ENCODE peak calls at places on chromosomes 5 and 9, in five cellular contexts. E is NCI-H187; D is mammary epithelial cell; A is activated CD4-positive, CD25-positive, alpha-beta regulatory T cell; I is foreskin fibroblast. O is an unnamed sample.

GRCh38 chr5:176778921-176779465 is 31.4 kb upstream of the UNC5A start:
- DNase-seq in E (no peak), I (no peak), D (no peak), A (no peak), O (no peak)

GRCh38 chr9:37200572-37201005 is 80.2 kb downstream of the ZCCHC7 start:
- DNase-seq in E (no peak), D (peak; percentile 74), A (no peak), I (peak; percentile 56), O (peak; percentile 47)

GRCh38 chr5:79190235-79190529 is 45.7 kb upstream of the JMY start:
- DNase-seq in I (no peak), A (no peak), E (no peak), D (no peak), O (no peak)

GRCh38 chr5:41148448-41148847 is 64.9 kb downstream of the C6 start:
- DNase-seq in D (no peak), I (no peak), A (no peak), E (no peak), O (no peak)

GRCh38 chr5:66519626-66520025 is 76.6 kb upstream of the MAST4 start:
- DNase-seq in I (no peak), A (no peak), D (peak; percentile 12), E (no peak), O (no peak)

GRCh38 chr5:127944125-127944524 is 139.4 kb upstream of the SLC12A2 start:
- DNase-seq in A (no peak), I (no peak), E (no peak), D (no peak), O (no peak)

GRCh38 chr9:6926436-6926835 is 168.7 kb downstream of the KDM4C start:
- DNase-seq in E (no peak), D (no peak), A (no peak), I (no peak), O (no peak)

GRCh38 chr9:93257808-93258331 is 73.9 kb downstream of the WNK2 start:
- DNase-seq in I (no peak), A (no peak), E (no peak), D (peak; percentile 35), O (no peak)

GRCh38 chr5:121949885-121950284 is 11.9 kb upstream of the SRFBP1 start:
- DNase-seq in A (no peak), E (no peak), I (peak; percentile 78), D (peak; percentile 30), O (peak; percentile 67)

GRCh38 chr9:967851-968641 is 8.4 kb upstream of the DMRT3 start:
- DNase-seq in E (no peak), D (no peak), A (no peak), I (no peak), O (no peak)

GRCh38 chr9:130433168-130433946 is 11.4 kb upstream of the ASS1 start:
- DNase-seq in A (no peak), E (no peak), D (peak; percentile 21), I (peak; percentile 81), O (peak; percentile 74)